ENCODE peak calls at places on chromosomes 1 and 21, in five cellular contexts. One of them, this sample, is unnamed.

GRCh38 chr1:92877792-92878191 is 46.0 kb downstream of the RPL5 start:
- DNase-seq in uterus: no peak
- DNase-seq in astrocyte of the cerebellum: no peak
- DNase-seq in ovary: no peak
- DNase-seq in fibroblast of pulmonary artery: no peak
- DNase-seq in this sample: no peak

GRCh38 chr1:191320062-191320461 is 838.2 kb upstream of the RGS18 start:
- DNase-seq in uterus: no peak
- DNase-seq in astrocyte of the cerebellum: no peak
- DNase-seq in ovary: no peak
- DNase-seq in fibroblast of pulmonary artery: peak; percentile 1
- DNase-seq in this sample: no peak

GRCh38 chr1:21342961-21343838 is 52.9 kb upstream of the ECE1 start:
- DNase-seq in uterus: no peak
- DNase-seq in astrocyte of the cerebellum: no peak
- DNase-seq in ovary: no peak
- DNase-seq in fibroblast of pulmonary artery: no peak
- DNase-seq in this sample: no peak

GRCh38 chr1:244354810-244355278 is 96.9 kb downstream of the ADSS2 start:
- DNase-seq in uterus: no peak
- DNase-seq in astrocyte of the cerebellum: no peak
- DNase-seq in ovary: no peak
- DNase-seq in fibroblast of pulmonary artery: no peak
- DNase-seq in this sample: no peak

GRCh38 chr1:153626929-153627796 is at the start of gene S100A13:
- DNase-seq in uterus: peak; percentile 84
- DNase-seq in astrocyte of the cerebellum: peak; percentile 93
- DNase-seq in ovary: peak; percentile 82
- DNase-seq in fibroblast of pulmonary artery: peak; percentile 96
- DNase-seq in this sample: peak; percentile 62

GRCh38 chr1:155068599-155068998 is 5.1 kb downstream of the EFNA4 start:
- DNase-seq in uterus: no peak
- DNase-seq in astrocyte of the cerebellum: no peak
- DNase-seq in ovary: no peak
- DNase-seq in fibroblast of pulmonary artery: no peak
- DNase-seq in this sample: no peak

GRCh38 chr21:44657635-44658183 is at the start of gene KRTAP12-3:
- DNase-seq in uterus: no peak
- DNase-seq in astrocyte of the cerebellum: no peak
- DNase-seq in ovary: no peak
- DNase-seq in fibroblast of pulmonary artery: no peak
- DNase-seq in this sample: no peak

GRCh38 chr1:64950284-64950809 is 16.0 kb downstream of the JAK1 start:
- DNase-seq in uterus: no peak
- DNase-seq in astrocyte of the cerebellum: no peak
- DNase-seq in ovary: no peak
- DNase-seq in fibroblast of pulmonary artery: no peak
- DNase-seq in this sample: no peak

GRCh38 chr1:116825735-116826438 is 71.7 kb downstream of the CD2 start:
- DNase-seq in uterus: no peak
- DNase-seq in astrocyte of the cerebellum: no peak
- DNase-seq in ovary: no peak
- DNase-seq in fibroblast of pulmonary artery: no peak
- DNase-seq in this sample: no peak

GRCh38 chr21:46202592-46203202 is 18.4 kb upstream of the SPATC1L start:
- DNase-seq in uterus: no peak
- DNase-seq in astrocyte of the cerebellum: no peak
- DNase-seq in ovary: no peak
- DNase-seq in fibroblast of pulmonary artery: no peak
- DNase-seq in this sample: no peak

GRCh38 chr1:111448482-111448917 is 556 bp downstream of the WDR77 start:
- DNase-seq in uterus: no peak
- DNase-seq in astrocyte of the cerebellum: no peak
- DNase-seq in ovary: no peak
- DNase-seq in fibroblast of pulmonary artery: no peak
- DNase-seq in this sample: peak; percentile 47

GRCh38 chr1:39132505-39133339 is 71.8 kb upstream of the MACF1 start:
- DNase-seq in uterus: peak; percentile 76
- DNase-seq in astrocyte of the cerebellum: no peak
- DNase-seq in ovary: peak; percentile 64
- DNase-seq in fibroblast of pulmonary artery: peak; percentile 83
- DNase-seq in this sample: peak; percentile 27

GRCh38 chr1:235516862-235517446 is 12.7 kb upstream of the B3GALNT2 start:
- DNase-seq in uterus: no peak
- DNase-seq in astrocyte of the cerebellum: no peak
- DNase-seq in ovary: no peak
- DNase-seq in fibroblast of pulmonary artery: no peak
- DNase-seq in this sample: no peak

GRCh38 chr1:112011231-112011630 is 21.8 kb upstream of the KCND3 start:
- DNase-seq in uterus: peak; percentile 40
- DNase-seq in astrocyte of the cerebellum: peak; percentile 2
- DNase-seq in ovary: no peak
- DNase-seq in fibroblast of pulmonary artery: peak; percentile 9
- DNase-seq in this sample: no peak

GRCh38 chr21:24275613-24276012 is 1331.7 kb downstream of the MRPL39 start:
- DNase-seq in uterus: no peak
- DNase-seq in astrocyte of the cerebellum: no peak
- DNase-seq in ovary: no peak
- DNase-seq in fibroblast of pulmonary artery: no peak
- DNase-seq in this sample: no peak

GRCh38 chr1:38047603-38048146 is 1.1 kb upstream of the POU3F1 start:
- DNase-seq in uterus: no peak
- DNase-seq in astrocyte of the cerebellum: no peak
- DNase-seq in ovary: no peak
- DNase-seq in fibroblast of pulmonary artery: peak; percentile 49
- DNase-seq in this sample: no peak

GRCh38 chr21:16455526-16455925 is 725.7 kb downstream of the USP25 start:
- DNase-seq in uterus: no peak
- DNase-seq in astrocyte of the cerebellum: peak; percentile 19
- DNase-seq in ovary: no peak
- DNase-seq in fibroblast of pulmonary artery: no peak
- DNase-seq in this sample: no peak

GRCh38 chr21:41466024-41466820 is 40.2 kb downstream of the MX1 start:
- DNase-seq in uterus: no peak
- DNase-seq in astrocyte of the cerebellum: peak; percentile 13
- DNase-seq in ovary: no peak
- DNase-seq in fibroblast of pulmonary artery: no peak
- DNase-seq in this sample: no peak

GRCh38 chr1:198850196-198850595 is 211.4 kb downstream of the PTPRC start:
- DNase-seq in uterus: no peak
- DNase-seq in astrocyte of the cerebellum: no peak
- DNase-seq in ovary: no peak
- DNase-seq in fibroblast of pulmonary artery: no peak
- DNase-seq in this sample: no peak

GRCh38 chr1:194322751-194323150 is 1136.3 kb upstream of the B3GALT2 start:
- DNase-seq in uterus: no peak
- DNase-seq in astrocyte of the cerebellum: no peak
- DNase-seq in ovary: no peak
- DNase-seq in fibroblast of pulmonary artery: no peak
- DNase-seq in this sample: no peak

GRCh38 chr1:201463071-201463552 is 5.9 kb downstream of the PHLDA3 start:
- DNase-seq in uterus: no peak
- DNase-seq in astrocyte of the cerebellum: no peak
- DNase-seq in ovary: no peak
- DNase-seq in fibroblast of pulmonary artery: no peak
- DNase-seq in this sample: peak; percentile 68
- TF ChIP-seq CTCF in uterus: no peak
- TF ChIP-seq CTCF in astrocyte of the cerebellum: peak; percentile 37
- TF ChIP-seq CTCF in ovary: no peak
- TF ChIP-seq CTCF in fibroblast of pulmonary artery: peak; percentile 34
- TF ChIP-seq CTCF in this sample: peak; percentile 61

GRCh38 chr21:28804089-28804670 is 188.5 kb downstream of the LTN1 start:
- DNase-seq in uterus: no peak
- DNase-seq in astrocyte of the cerebellum: no peak
- DNase-seq in ovary: no peak
- DNase-seq in fibroblast of pulmonary artery: no peak
- DNase-seq in this sample: no peak
- TF ChIP-seq CTCF in uterus: no peak
- TF ChIP-seq CTCF in astrocyte of the cerebellum: no peak
- TF ChIP-seq CTCF in ovary: no peak
- TF ChIP-seq CTCF in fibroblast of pulmonary artery: no peak
- TF ChIP-seq CTCF in this sample: no peak

GRCh38 chr1:6623269-6623965 is 1.3 kb upstream of the THAP3 start:
- DNase-seq in uterus: no peak
- DNase-seq in astrocyte of the cerebellum: no peak
- DNase-seq in ovary: no peak
- DNase-seq in fibroblast of pulmonary artery: no peak
- DNase-seq in this sample: no peak

GRCh38 chr1:6622396-6623152 is 2.1 kb upstream of the THAP3 start:
- DNase-seq in uterus: no peak
- DNase-seq in astrocyte of the cerebellum: no peak
- DNase-seq in ovary: no peak
- DNase-seq in fibroblast of pulmonary artery: no peak
- DNase-seq in this sample: no peak

GRCh38 chr1:6625579-6626149 is 996 bp downstream of the THAP3 start:
- DNase-seq in uterus: no peak
- DNase-seq in astrocyte of the cerebellum: no peak
- DNase-seq in ovary: no peak
- DNase-seq in fibroblast of pulmonary artery: peak; percentile 60
- DNase-seq in this sample: peak; percentile 9

GRCh38 chr1:6627031-6627430 is 2.4 kb downstream of the THAP3 start:
- DNase-seq in uterus: no peak
- DNase-seq in astrocyte of the cerebellum: no peak
- DNase-seq in ovary: no peak
- DNase-seq in fibroblast of pulmonary artery: no peak
- DNase-seq in this sample: no peak

DNA sequence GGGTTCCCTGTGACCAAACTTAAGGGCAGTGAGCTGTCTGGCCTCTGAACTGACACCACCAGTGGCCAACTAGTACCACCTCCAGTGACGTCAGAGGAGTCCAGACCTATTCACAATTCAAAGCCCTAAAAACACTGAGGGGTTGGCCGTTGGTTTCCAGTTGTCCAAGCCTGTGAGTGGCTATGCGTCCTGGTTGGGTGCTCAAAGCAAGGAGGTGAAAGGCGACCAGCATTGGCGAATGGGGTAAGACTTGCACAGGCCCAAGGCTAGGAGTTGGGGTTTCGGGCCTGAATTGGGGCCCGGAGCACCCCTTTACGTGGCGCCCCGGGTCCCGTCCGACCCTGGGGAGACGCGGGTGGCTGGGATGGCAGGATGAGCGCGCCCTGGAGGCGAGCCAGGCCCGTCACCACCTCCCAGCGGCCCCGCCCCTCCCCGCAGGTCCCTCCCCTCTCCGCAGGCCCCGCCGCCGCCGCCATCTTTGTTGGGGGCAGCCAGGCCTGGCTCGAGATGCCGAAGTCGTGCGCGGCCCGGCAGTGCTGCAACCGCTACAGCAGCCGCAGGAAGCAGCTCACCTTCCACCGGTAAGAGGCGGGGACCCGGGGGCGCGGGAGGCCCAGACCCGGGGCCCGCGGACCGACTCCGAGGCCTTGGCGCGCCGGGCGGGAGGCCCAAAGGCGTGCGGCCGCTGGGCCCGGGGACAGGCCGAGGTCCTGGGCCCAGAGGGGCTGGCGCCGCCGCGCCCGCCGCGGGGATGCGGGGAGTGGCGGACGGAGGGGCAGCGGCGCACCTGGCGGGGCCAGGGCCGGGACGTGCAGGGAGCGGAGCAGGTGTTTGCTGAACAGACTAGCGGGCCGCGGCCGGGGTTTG is at the start of gene THAP3:
- DNase-seq in uterus: peak; percentile 85
- DNase-seq in astrocyte of the cerebellum: peak; percentile 48
- DNase-seq in ovary: peak; percentile 86
- DNase-seq in fibroblast of pulmonary artery: peak; percentile 86
- DNase-seq in this sample: peak; percentile 81
- TF ChIP-seq CTCF in uterus: no peak
- TF ChIP-seq CTCF in astrocyte of the cerebellum: no peak
- TF ChIP-seq CTCF in ovary: no peak
- TF ChIP-seq CTCF in fibroblast of pulmonary artery: no peak
- TF ChIP-seq CTCF in this sample: no peak

DNA sequence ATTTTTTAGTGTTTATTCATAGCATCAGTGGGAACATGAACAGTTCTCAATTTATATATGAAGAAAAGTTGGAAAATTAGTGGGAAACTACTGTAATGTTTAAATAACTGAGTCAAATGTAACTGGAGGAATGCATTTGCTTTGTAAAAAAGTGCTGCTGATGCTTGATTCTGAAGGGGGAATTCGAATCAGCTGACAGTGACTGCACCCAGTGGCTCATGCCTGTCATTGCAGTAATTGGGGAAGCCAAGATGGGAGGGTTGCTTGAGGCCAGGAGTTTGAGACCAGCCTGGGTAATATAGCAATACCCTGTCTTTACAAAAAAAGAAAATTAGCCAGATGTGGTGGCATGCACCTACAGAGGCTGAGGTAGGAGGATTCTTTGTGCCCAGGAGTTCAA is 398.4 kb downstream of the ZP4 start:
- DNase-seq in uterus: no peak
- DNase-seq in astrocyte of the cerebellum: no peak
- DNase-seq in ovary: no peak
- DNase-seq in fibroblast of pulmonary artery: no peak
- DNase-seq in this sample: no peak
- TF ChIP-seq CTCF in uterus: no peak
- TF ChIP-seq CTCF in astrocyte of the cerebellum: no peak
- TF ChIP-seq CTCF in ovary: no peak
- TF ChIP-seq CTCF in fibroblast of pulmonary artery: no peak
- TF ChIP-seq CTCF in this sample: no peak

DNA sequence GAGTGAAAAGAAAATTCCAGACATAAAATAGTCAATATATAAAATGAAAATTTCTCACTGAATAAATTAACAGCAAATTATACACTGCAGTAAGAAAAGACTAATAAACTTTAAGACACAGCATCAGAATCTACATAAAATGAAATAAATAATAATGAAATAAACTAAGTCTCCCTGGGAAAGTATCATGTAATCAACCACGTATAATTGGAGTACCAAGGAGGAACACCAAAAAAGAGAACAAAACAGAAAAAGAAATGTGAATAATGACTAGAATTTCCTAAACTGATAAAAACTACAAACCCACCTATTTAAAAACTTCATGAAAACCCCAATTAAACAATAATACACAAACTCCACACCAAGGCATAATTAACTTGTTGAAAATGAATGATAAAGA is 43.6 kb downstream of the SASS6 start:
- DNase-seq in uterus: no peak
- DNase-seq in astrocyte of the cerebellum: no peak
- DNase-seq in ovary: no peak
- DNase-seq in fibroblast of pulmonary artery: no peak
- DNase-seq in this sample: no peak
- TF ChIP-seq CTCF in uterus: no peak
- TF ChIP-seq CTCF in astrocyte of the cerebellum: no peak
- TF ChIP-seq CTCF in ovary: no peak
- TF ChIP-seq CTCF in fibroblast of pulmonary artery: no peak
- TF ChIP-seq CTCF in this sample: no peak

This sample was measured in dorsolateral prefrontal cortex.